ENCODE peak calls at places on chromosomes 3 and 15, in five cellular contexts. B is effector memory CD4-positive, alpha-beta T cell; C is IMR-90; V is HL-60; A is upper lobe of right lung. O is an unnamed sample.

GRCh38 chr15:50046868-50047267 is 72.2 kb downstream of the ATP8B4 start:
- DNase-seq in V (no peak), C (peak; percentile 47), B (no peak), A (no peak), O (no peak)

GRCh38 chr3:162134571-162134970 is 638.0 kb downstream of the OTOL1 start:
- DNase-seq in C (no peak), B (no peak), A (no peak), V (peak; percentile 3), O (no peak)

GRCh38 chr3:72114773-72115172 is 329.8 kb upstream of the PROK2 start:
- DNase-seq in V (no peak), C (no peak), B (no peak), A (no peak), O (no peak)

GRCh38 chr15:79602731-79603130 is 170.6 kb downstream of the MINAR1 start:
- DNase-seq in V (no peak), C (no peak), A (no peak), B (no peak), O (no peak)

GRCh38 chr3:56254835-56255234 is 213.4 kb downstream of the ERC2 start:
- DNase-seq in A (no peak), V (no peak), B (no peak), C (no peak), O (no peak)

GRCh38 chr3:111712294-111713180 is 117.4 kb upstream of the ZBED2 start:
- DNase-seq in B (peak; percentile 1), A (no peak), C (no peak), V (no peak), O (no peak)

GRCh38 chr3:42092006-42092405 is 849 bp downstream of the TRAK1 start:
- DNase-seq in A (no peak), B (no peak), C (no peak), V (no peak), O (no peak)

GRCh38 chr15:43775411-43775965 is 1.3 kb downstream of the ELL3 start:
- DNase-seq in V (no peak), B (no peak), C (peak; percentile 58), A (peak; percentile 48), O (no peak)

GRCh38 chr3:150247456-150247855 is 160.6 kb upstream of the TSC22D2 start:
- DNase-seq in V (no peak), C (no peak), B (no peak), A (no peak), O (no peak)

GRCh38 chr15:71079208-71080044 is 35.8 kb upstream of the THSD4 start:
- DNase-seq in C (peak; percentile 90), V (no peak), A (no peak), B (no peak), O (no peak)

GRCh38 chr15:70906842-70907241 is 14.2 kb downstream of the LRRC49 start:
- DNase-seq in V (no peak), A (no peak), C (peak; percentile 36), B (no peak), O (no peak)

GRCh38 chr15:87924433-87924832 is 332.1 kb downstream of the NTRK3 start:
- DNase-seq in A (no peak), C (no peak), B (no peak), V (no peak), O (no peak)

GRCh38 chr3:47323431-47324277 is 40.9 kb downstream of the KLHL18 start:
- DNase-seq in A (no peak), B (no peak), C (peak; percentile 35), V (no peak), O (no peak)

GRCh38 chr3:98322101-98322500 is 31.6 kb upstream of the OR5K4 start:
- DNase-seq in A (no peak), V (no peak), B (no peak), C (no peak), O (no peak)
- H3K4me3 ChIP-seq in A (no peak overlapping the region), V (no peak overlapping the region), B (no peak overlapping the region), C (no peak overlapping the region), O (no peak overlapping the region)

GRCh38 chr3:123011484-123011883 is 16.1 kb downstream of the SEMA5B start:
- DNase-seq in B (no peak), A (no peak), V (no peak), C (no peak), O (no peak)
- H3K27ac ChIP-seq in B (no peak overlapping the region), A (no peak overlapping the region), V (no peak overlapping the region), C (no peak overlapping the region), O (no peak overlapping the region)

GRCh38 chr15:29612096-29612495 is 210.2 kb downstream of the TJP1 start:
- DNase-seq in A (no peak), C (peak; percentile 76), B (no peak), V (no peak), O (no peak)
- H3K4me3 ChIP-seq in A (no peak overlapping the region), C (no peak overlapping the region), B (no peak overlapping the region), V (no peak overlapping the region), O (no peak overlapping the region)

DNA sequence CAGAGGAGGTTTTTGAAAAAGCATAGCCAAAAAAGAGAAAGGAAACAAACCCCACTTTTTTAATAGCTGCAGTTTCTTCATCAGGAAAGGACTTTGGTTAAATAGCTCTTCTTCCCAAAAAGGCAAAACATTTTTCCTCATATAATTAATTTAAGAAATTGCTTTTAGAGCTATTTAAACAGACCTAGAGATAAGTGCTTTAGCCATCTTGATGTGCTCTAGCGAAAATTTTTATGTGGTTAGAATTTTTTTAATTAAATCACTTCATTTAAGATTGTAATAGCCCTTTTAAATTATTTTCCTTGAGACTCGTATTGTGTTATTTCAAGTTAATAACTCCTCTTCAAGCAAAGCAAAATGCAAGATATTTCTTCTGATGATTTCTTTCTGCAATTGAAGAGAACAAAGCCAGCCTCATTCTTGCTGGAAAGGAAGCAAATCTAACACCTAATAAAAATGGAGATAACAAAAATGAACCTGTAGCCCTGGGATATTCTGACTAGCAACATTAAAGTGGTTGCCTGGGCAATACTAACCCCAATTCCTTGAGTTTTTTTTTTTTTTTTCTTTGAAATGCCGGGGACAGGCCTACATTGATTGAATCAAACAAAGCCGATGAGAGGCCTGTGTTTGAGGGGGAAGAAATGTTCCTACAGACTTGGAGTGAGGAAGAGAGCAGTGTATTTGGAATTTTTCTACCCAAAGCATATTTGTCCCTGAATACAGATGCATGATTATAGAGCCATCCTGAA is 173.8 kb downstream of the PTPRG start:
- DNase-seq in B (no peak), C (no peak), V (no peak), A (no peak), O (no peak)
- H3K27ac ChIP-seq in B (no peak overlapping the region), C (no peak overlapping the region), V (no peak overlapping the region), A (no peak overlapping the region), O (no peak overlapping the region)

GRCh38 chr3:197309528-197310361 is 11.3 kb upstream of the DLG1 start:
- DNase-seq in V (no peak), A (no peak), B (no peak), C (peak; percentile 93), O (no peak)
- H3K4me3 ChIP-seq in V (no peak overlapping the region), A (no peak overlapping the region), B (no peak overlapping the region), C (no peak overlapping the region), O (no peak overlapping the region)

GRCh38 chr3:45381168-45381852 is 7.1 kb upstream of the LARS2 start:
- DNase-seq in C (no peak), V (no peak), A (no peak), B (no peak), O (no peak)
- H3K27ac ChIP-seq in C (no peak overlapping the region), V (no peak overlapping the region), A (no peak overlapping the region), B (no peak overlapping the region), O (no peak overlapping the region)

GRCh38 chr3:138437281-138437680 is 2.9 kb downstream of the ESYT3 start:
- DNase-seq in C (no peak), V (no peak), B (no peak), A (no peak), O (no peak)

GRCh38 chr3:138434276-138434874 is at the start of gene ESYT3:
- DNase-seq in C (peak; percentile 43), V (peak; percentile 26), A (peak; percentile 97), B (no peak), O (peak; percentile 11)

GRCh38 chr3:138435840-138436239 is 1.4 kb downstream of the ESYT3 start:
- DNase-seq in C (no peak), B (no peak), A (no peak), V (no peak), O (no peak)

GRCh38 chr3:138433892-138434275 is 532 bp upstream of the ESYT3 start:
- DNase-seq in C (no peak), B (no peak), A (no peak), V (no peak), O (no peak)

GRCh38 chr3:138434875-138435772 is 708 bp downstream of the ESYT3 start:
- DNase-seq in C (no peak), B (no peak), A (peak; percentile 72), V (peak; percentile 5), O (no peak)
- H3K4me3 ChIP-seq in C (peak overlapping the region; percentile 34), B (peak overlapping the region; percentile 50), A (peak overlapping the region; percentile 63), V (peak overlapping the region; percentile 33), O (peak overlapping the region; percentile 37)

DNA sequence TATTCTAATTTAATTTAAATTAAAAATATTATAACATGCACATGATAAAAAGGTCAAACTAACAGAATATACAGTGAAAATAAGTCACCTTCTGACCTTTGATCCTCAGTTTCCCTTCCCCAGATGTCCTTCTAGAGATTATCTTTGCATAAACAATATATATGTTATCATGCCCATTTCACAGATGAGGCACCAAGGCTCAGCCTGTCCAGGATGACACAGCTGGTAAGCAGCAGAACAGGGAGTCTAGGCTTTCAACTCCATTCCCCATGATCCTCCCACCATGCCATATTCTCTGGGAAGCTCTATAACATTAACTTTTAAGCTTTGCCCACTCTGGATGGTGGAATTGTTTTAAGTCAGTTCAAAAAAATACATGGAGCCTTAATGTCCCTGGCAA is 1.4 kb downstream of the SLC24A1 start:
- DNase-seq in B (no peak), V (no peak), C (no peak), A (no peak), O (no peak)
- H3K27ac ChIP-seq in B (no peak overlapping the region), V (no peak overlapping the region), C (no peak overlapping the region), A (no peak overlapping the region), O (no peak overlapping the region)

GRCh38 chr15:72236381-72237285 is 5.6 kb upstream of the PKM start:
- DNase-seq in V (no peak), B (no peak), A (no peak), C (peak; percentile 19), O (no peak)
- H3K4me3 ChIP-seq in V (peak overlapping the region; percentile 27), B (no peak overlapping the region), A (no peak overlapping the region), C (peak overlapping the region; percentile 39), O (no peak overlapping the region)